ENCODE peak calls at places on chromosomes 7 and 10, in seven cellular contexts. One of them, this sample, is unnamed.

GRCh38 chr7:30238721-30239441 is 45.5 kb upstream of the ZNRF2 start:
- DNase-seq in fibroblast of mammary gland: peak
- DNase-seq in CD4-positive, alpha-beta T cell: no peak
- DNase-seq in lower lobe of right lung: peak
- DNase-seq in astrocyte of the cerebellum: peak
- DNase-seq in epithelial cell of esophagus: peak
- DNase-seq in GM20000: peak
- DNase-seq in this sample: no peak

GRCh38 chr10:90125406-90125805 is 424.0 kb downstream of the KIF20B start:
- DNase-seq in GM20000: no peak
- DNase-seq in CD4-positive, alpha-beta T cell: no peak
- DNase-seq in epithelial cell of esophagus: no peak
- DNase-seq in astrocyte of the cerebellum: no peak
- DNase-seq in fibroblast of mammary gland: peak
- DNase-seq in lower lobe of right lung: no peak
- DNase-seq in this sample: no peak

GRCh38 chr10:15228426-15228825 is 59.9 kb upstream of the NMT2 start:
- DNase-seq in CD4-positive, alpha-beta T cell: no peak
- DNase-seq in GM20000: no peak
- DNase-seq in epithelial cell of esophagus: no peak
- DNase-seq in fibroblast of mammary gland: no peak
- DNase-seq in lower lobe of right lung: no peak
- DNase-seq in astrocyte of the cerebellum: no peak
- DNase-seq in this sample: no peak

GRCh38 chr7:141288626-141289025 is 214.8 kb downstream of the TMEM178B start:
- DNase-seq in GM20000: no peak
- DNase-seq in fibroblast of mammary gland: no peak
- DNase-seq in lower lobe of right lung: no peak
- DNase-seq in epithelial cell of esophagus: peak
- DNase-seq in CD4-positive, alpha-beta T cell: no peak
- DNase-seq in astrocyte of the cerebellum: no peak
- DNase-seq in this sample: no peak

GRCh38 chr7:25944777-25945176 is 207.2 kb upstream of the NFE2L3 start:
- DNase-seq in fibroblast of mammary gland: no peak
- DNase-seq in GM20000: no peak
- DNase-seq in astrocyte of the cerebellum: no peak
- DNase-seq in epithelial cell of esophagus: no peak
- DNase-seq in lower lobe of right lung: no peak
- DNase-seq in CD4-positive, alpha-beta T cell: no peak
- DNase-seq in this sample: no peak

GRCh38 chr10:86260564-86260963 is 106.0 kb downstream of the GRID1 start:
- DNase-seq in fibroblast of mammary gland: no peak
- DNase-seq in CD4-positive, alpha-beta T cell: no peak
- DNase-seq in epithelial cell of esophagus: no peak
- DNase-seq in lower lobe of right lung: no peak
- DNase-seq in GM20000: no peak
- DNase-seq in astrocyte of the cerebellum: no peak
- DNase-seq in this sample: no peak

GRCh38 chr7:132410385-132410784 is 165.9 kb downstream of the PLXNA4 start:
- DNase-seq in fibroblast of mammary gland: peak
- DNase-seq in lower lobe of right lung: no peak
- DNase-seq in astrocyte of the cerebellum: no peak
- DNase-seq in epithelial cell of esophagus: no peak
- DNase-seq in GM20000: no peak
- DNase-seq in CD4-positive, alpha-beta T cell: no peak
- DNase-seq in this sample: no peak

GRCh38 chr10:17841055-17841454 is 31.9 kb downstream of the MRC1 start:
- DNase-seq in lower lobe of right lung: no peak
- DNase-seq in epithelial cell of esophagus: peak
- DNase-seq in GM20000: no peak
- DNase-seq in CD4-positive, alpha-beta T cell: no peak
- DNase-seq in fibroblast of mammary gland: peak
- DNase-seq in astrocyte of the cerebellum: no peak
- DNase-seq in this sample: no peak

GRCh38 chr10:73790886-73791625 is 5.7 kb downstream of the ZSWIM8 start:
- DNase-seq in fibroblast of mammary gland: no peak
- DNase-seq in astrocyte of the cerebellum: no peak
- DNase-seq in CD4-positive, alpha-beta T cell: no peak
- DNase-seq in lower lobe of right lung: no peak
- DNase-seq in epithelial cell of esophagus: no peak
- DNase-seq in GM20000: no peak
- DNase-seq in this sample: no peak

GRCh38 chr10:4677296-4678021 is 148.5 kb upstream of the AKR1E2 start:
- DNase-seq in CD4-positive, alpha-beta T cell: no peak
- DNase-seq in lower lobe of right lung: no peak
- DNase-seq in fibroblast of mammary gland: peak
- DNase-seq in epithelial cell of esophagus: peak
- DNase-seq in astrocyte of the cerebellum: no peak
- DNase-seq in GM20000: no peak
- DNase-seq in this sample: no peak

GRCh38 chr7:120949393-120949799 is 1.2 kb upstream of the ING3 start:
- DNase-seq in fibroblast of mammary gland: no peak
- DNase-seq in GM20000: no peak
- DNase-seq in lower lobe of right lung: no peak
- DNase-seq in epithelial cell of esophagus: peak
- DNase-seq in CD4-positive, alpha-beta T cell: no peak
- DNase-seq in astrocyte of the cerebellum: no peak
- DNase-seq in this sample: no peak

GRCh38 chr10:5895804-5896203 is 5.8 kb downstream of the FBH1 start:
- DNase-seq in lower lobe of right lung: no peak
- DNase-seq in epithelial cell of esophagus: no peak
- DNase-seq in astrocyte of the cerebellum: no peak
- DNase-seq in GM20000: peak
- DNase-seq in fibroblast of mammary gland: no peak
- DNase-seq in CD4-positive, alpha-beta T cell: no peak
- DNase-seq in this sample: no peak

GRCh38 chr10:16611037-16611436 is 89.4 kb upstream of the C1QL3 start:
- DNase-seq in astrocyte of the cerebellum: no peak
- DNase-seq in GM20000: no peak
- DNase-seq in lower lobe of right lung: no peak
- DNase-seq in CD4-positive, alpha-beta T cell: no peak
- DNase-seq in fibroblast of mammary gland: no peak
- DNase-seq in epithelial cell of esophagus: no peak
- DNase-seq in this sample: no peak

GRCh38 chr10:91462423-91462822 is 52.3 kb downstream of the HECTD2 start:
- DNase-seq in astrocyte of the cerebellum: no peak
- DNase-seq in GM20000: no peak
- DNase-seq in epithelial cell of esophagus: no peak
- DNase-seq in lower lobe of right lung: no peak
- DNase-seq in fibroblast of mammary gland: peak
- DNase-seq in CD4-positive, alpha-beta T cell: no peak
- DNase-seq in this sample: no peak

GRCh38 chr7:107884419-107884818 is 6.6 kb upstream of the DLD start:
- DNase-seq in CD4-positive, alpha-beta T cell: no peak
- DNase-seq in GM20000: no peak
- DNase-seq in fibroblast of mammary gland: no peak
- DNase-seq in astrocyte of the cerebellum: no peak
- DNase-seq in epithelial cell of esophagus: no peak
- DNase-seq in lower lobe of right lung: no peak
- DNase-seq in this sample: no peak

GRCh38 chr7:149725426-149725821 is 48.0 kb downstream of the ZNF467 start:
- DNase-seq in epithelial cell of esophagus: no peak
- DNase-seq in fibroblast of mammary gland: no peak
- DNase-seq in astrocyte of the cerebellum: no peak
- DNase-seq in lower lobe of right lung: peak
- DNase-seq in CD4-positive, alpha-beta T cell: no peak
- DNase-seq in GM20000: no peak
- DNase-seq in this sample: no peak

DNA sequence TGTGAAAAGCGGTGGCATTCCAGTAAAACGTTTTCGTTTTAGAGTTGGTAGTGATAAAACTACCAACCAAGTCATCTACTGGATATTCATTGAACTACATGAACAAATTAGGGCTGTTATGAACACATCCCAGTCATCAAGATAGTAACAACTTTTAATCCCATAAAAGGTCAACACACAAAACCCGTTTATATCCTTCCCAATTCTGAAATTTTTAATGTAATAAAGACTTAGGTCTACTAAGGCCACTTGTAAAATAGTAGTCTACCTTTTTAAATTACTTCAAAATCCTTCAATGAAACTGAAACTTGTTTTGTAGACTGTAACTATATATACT is 1.2 kb downstream of the ATAD1 start:
- DNase-seq in CD4-positive, alpha-beta T cell: no peak
- DNase-seq in epithelial cell of esophagus: no peak
- DNase-seq in fibroblast of mammary gland: peak
- DNase-seq in astrocyte of the cerebellum: no peak
- DNase-seq in lower lobe of right lung: no peak
- DNase-seq in GM20000: no peak
- DNase-seq in this sample: no peak
- TF ChIP-seq CTCF in CD4-positive, alpha-beta T cell: no peak
- TF ChIP-seq CTCF in epithelial cell of esophagus: no peak
- TF ChIP-seq CTCF in fibroblast of mammary gland: no peak
- TF ChIP-seq CTCF in astrocyte of the cerebellum: no peak
- TF ChIP-seq CTCF in lower lobe of right lung: no peak
- TF ChIP-seq CTCF in GM20000: no peak
- TF ChIP-seq CTCF in this sample: no peak

DNA sequence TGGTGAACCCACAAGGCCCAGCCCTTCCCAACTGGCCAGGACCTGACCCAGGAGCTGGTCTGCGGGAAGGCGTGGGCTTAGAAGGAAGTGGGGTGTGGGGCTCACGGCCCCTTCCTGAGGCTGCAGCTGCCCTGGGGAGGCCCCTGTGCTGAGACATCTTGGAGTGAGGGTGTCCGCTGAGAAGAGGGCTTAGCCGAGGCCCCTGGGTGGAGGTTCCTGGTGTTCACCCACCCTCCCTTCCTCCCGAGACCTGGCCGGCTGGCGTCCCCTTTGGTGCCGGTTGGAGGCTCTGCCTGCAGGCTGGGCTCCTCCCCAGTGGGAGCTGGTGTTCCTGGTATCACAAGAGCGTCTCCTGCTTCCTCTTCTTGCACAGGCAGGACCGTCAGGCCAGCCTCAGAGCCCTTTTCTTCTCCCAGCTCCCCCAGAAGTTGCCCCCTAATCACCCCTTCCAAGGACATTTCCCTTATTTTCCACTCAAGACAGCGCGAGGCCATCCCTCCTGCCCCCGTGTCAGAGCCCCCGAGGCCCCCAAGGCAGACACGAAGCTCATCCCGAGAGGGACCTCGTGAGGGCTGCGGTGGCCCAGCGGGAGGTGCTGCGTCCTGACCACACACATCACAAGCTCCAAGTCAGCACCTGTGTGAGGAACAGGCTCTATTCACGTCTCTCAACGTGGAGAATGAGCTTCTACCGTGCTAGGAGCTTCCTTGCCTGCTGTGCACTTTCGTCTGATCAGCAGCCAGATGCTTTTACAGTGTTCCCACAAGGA is 25.1 kb upstream of the FAM20C start:
- DNase-seq in lower lobe of right lung: peak
- DNase-seq in epithelial cell of esophagus: no peak
- DNase-seq in fibroblast of mammary gland: no peak
- DNase-seq in CD4-positive, alpha-beta T cell: no peak
- DNase-seq in astrocyte of the cerebellum: no peak
- DNase-seq in GM20000: no peak
- DNase-seq in this sample: no peak
- TF ChIP-seq CTCF in lower lobe of right lung: no peak
- TF ChIP-seq CTCF in epithelial cell of esophagus: no peak
- TF ChIP-seq CTCF in fibroblast of mammary gland: no peak
- TF ChIP-seq CTCF in CD4-positive, alpha-beta T cell: no peak
- TF ChIP-seq CTCF in astrocyte of the cerebellum: no peak
- TF ChIP-seq CTCF in GM20000: no peak
- TF ChIP-seq CTCF in this sample: no peak

GRCh38 chr7:7761974-7762769 is 43.8 kb upstream of the RPA3 start:
- DNase-seq in epithelial cell of esophagus: peak
- DNase-seq in lower lobe of right lung: no peak
- DNase-seq in astrocyte of the cerebellum: no peak
- DNase-seq in fibroblast of mammary gland: peak
- DNase-seq in CD4-positive, alpha-beta T cell: no peak
- DNase-seq in GM20000: peak
- DNase-seq in this sample: no peak

GRCh38 chr7:7765422-7765821 is 47.0 kb upstream of the RPA3 start:
- DNase-seq in astrocyte of the cerebellum: no peak
- DNase-seq in GM20000: peak
- DNase-seq in lower lobe of right lung: no peak
- DNase-seq in CD4-positive, alpha-beta T cell: no peak
- DNase-seq in fibroblast of mammary gland: no peak
- DNase-seq in epithelial cell of esophagus: peak
- DNase-seq in this sample: no peak

GRCh38 chr7:7761340-7761973 is 43.0 kb upstream of the RPA3 start:
- DNase-seq in astrocyte of the cerebellum: peak
- DNase-seq in lower lobe of right lung: no peak
- DNase-seq in fibroblast of mammary gland: peak
- DNase-seq in GM20000: peak
- DNase-seq in CD4-positive, alpha-beta T cell: no peak
- DNase-seq in epithelial cell of esophagus: peak
- DNase-seq in this sample: no peak

GRCh38 chr7:7766671-7767070 is 48.3 kb upstream of the RPA3 start:
- DNase-seq in lower lobe of right lung: no peak
- DNase-seq in CD4-positive, alpha-beta T cell: no peak
- DNase-seq in astrocyte of the cerebellum: no peak
- DNase-seq in fibroblast of mammary gland: peak
- DNase-seq in GM20000: no peak
- DNase-seq in epithelial cell of esophagus: no peak
- DNase-seq in this sample: no peak

DNA sequence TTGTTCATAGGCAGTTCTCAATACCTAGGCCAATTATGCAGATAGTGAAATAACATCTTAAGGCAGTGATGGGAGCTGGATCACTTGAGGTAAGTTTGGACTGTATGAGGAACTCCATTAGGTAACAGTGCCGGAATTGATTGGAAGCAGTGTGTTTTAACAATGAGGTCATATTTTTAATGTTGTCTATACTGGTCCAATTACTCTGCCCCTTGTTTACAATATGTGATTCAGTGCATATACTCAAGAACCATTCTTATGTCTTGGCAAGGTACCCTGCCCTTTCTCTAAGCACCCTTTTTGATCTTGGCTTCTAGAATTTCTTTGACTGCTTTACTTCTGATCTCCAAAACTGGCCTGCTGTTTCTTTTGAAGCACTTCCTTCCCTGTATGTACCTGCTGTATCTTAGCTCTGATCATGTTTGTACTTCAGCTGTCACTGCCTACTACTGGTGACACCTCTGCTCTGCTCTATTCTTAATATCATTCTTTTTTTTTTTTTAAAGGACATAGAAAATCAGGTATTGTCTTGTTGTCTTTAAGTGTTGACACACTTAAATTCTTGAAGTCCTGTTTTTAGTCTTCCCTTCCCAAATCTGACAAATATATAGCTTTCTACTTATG is 46.2 kb upstream of the RPA3 start:
- DNase-seq in epithelial cell of esophagus: peak
- DNase-seq in fibroblast of mammary gland: no peak
- DNase-seq in GM20000: no peak
- DNase-seq in astrocyte of the cerebellum: no peak
- DNase-seq in CD4-positive, alpha-beta T cell: no peak
- DNase-seq in lower lobe of right lung: no peak
- DNase-seq in this sample: no peak
- TF ChIP-seq CTCF in epithelial cell of esophagus: no peak
- TF ChIP-seq CTCF in fibroblast of mammary gland: no peak
- TF ChIP-seq CTCF in GM20000: no peak
- TF ChIP-seq CTCF in astrocyte of the cerebellum: no peak
- TF ChIP-seq CTCF in CD4-positive, alpha-beta T cell: no peak
- TF ChIP-seq CTCF in lower lobe of right lung: no peak
- TF ChIP-seq CTCF in this sample: no peak

DNA sequence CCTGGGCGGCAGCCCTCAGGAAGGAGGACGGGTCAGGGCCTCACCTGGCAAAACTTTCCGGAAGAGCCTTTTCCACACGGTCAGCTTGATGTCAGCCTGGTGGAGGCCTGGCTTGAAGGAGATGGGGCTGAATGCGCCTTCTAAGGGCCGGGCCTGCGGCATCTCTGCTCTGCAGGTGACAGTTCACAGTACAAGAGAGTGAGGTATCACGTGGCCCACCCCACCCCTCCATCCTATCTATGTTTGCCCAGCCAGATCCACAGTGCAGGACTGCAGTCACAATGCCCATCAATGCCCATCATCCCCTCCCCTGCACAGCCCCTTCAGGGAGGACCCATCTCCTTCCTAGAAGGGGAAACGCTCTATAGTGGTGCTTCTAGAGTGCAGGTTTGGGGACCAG is 7.9 kb upstream of the NSUN5 start:
- DNase-seq in GM20000: no peak
- DNase-seq in lower lobe of right lung: no peak
- DNase-seq in astrocyte of the cerebellum: no peak
- DNase-seq in fibroblast of mammary gland: no peak
- DNase-seq in CD4-positive, alpha-beta T cell: no peak
- DNase-seq in epithelial cell of esophagus: no peak
- DNase-seq in this sample: no peak
- TF ChIP-seq CTCF in GM20000: no peak
- TF ChIP-seq CTCF in lower lobe of right lung: no peak
- TF ChIP-seq CTCF in astrocyte of the cerebellum: no peak
- TF ChIP-seq CTCF in fibroblast of mammary gland: no peak
- TF ChIP-seq CTCF in CD4-positive, alpha-beta T cell: no peak
- TF ChIP-seq CTCF in epithelial cell of esophagus: no peak
- TF ChIP-seq CTCF in this sample: no peak